ENCODE peak calls at places on chromosome 17, in ten cellular contexts. F is breast epithelium; G is hypothalamus; Y is GM12891; H is amygdala; A is HL-60; D is bronchial epithelial cell; V is effector memory CD4-positive, alpha-beta T cell; L is HCT116; B is mammary epithelial cell. K is an unnamed sample.

GRCh38 chr17:11705111-11705510 is 106.8 kb downstream of the DNAH9 start:
- DNase-seq in B (no peak), D (no peak), G (no peak), L (no peak), H (no peak), F (no peak), V (no peak), Y (no peak), A (no peak), K (no peak)

GRCh38 chr17:66690166-66690565 is 144.8 kb upstream of the CACNG5 start:
- DNase-seq in B (no peak), H (no peak), Y (no peak), F (no peak), A (no peak), D (no peak), G (no peak), V (no peak), L (no peak), K (no peak)

GRCh38 chr17:19744492-19744891 is 3.6 kb downstream of the ALDH3A1 start:
- DNase-seq in H (no peak), B (no peak), G (no peak), V (no peak), L (no peak), A (no peak), D (no peak), F (no peak), Y (no peak), K (no peak)

GRCh38 chr17:61770752-61771533 is 92.4 kb downstream of the BRIP1 start:
- DNase-seq in G (no peak), D (no peak), A (no peak), L (no peak), B (peak), F (no peak), H (no peak), Y (no peak), V (no peak), K (peak)

GRCh38 chr17:72240333-72240732 is 119.5 kb downstream of the SOX9 start:
- DNase-seq in B (no peak), D (no peak), H (no peak), F (no peak), G (no peak), L (no peak), A (no peak), Y (no peak), V (no peak), K (no peak)

GRCh38 chr17:76920364-76921139 is 52.3 kb downstream of the MGAT5B start:
- DNase-seq in D (no peak), Y (no peak), V (no peak), L (no peak), B (no peak), A (no peak), F (no peak), G (no peak), H (no peak), K (no peak)

GRCh38 chr17:69175262-69175811 is 33.6 kb upstream of the ABCA6 start:
- DNase-seq in H (no peak), G (no peak), B (no peak), L (no peak), D (no peak), F (no peak), Y (no peak), V (no peak), A (no peak), K (no peak)

GRCh38 chr17:798246-798645 is 16.1 kb downstream of the MRM3 start:
- DNase-seq in G (no peak), B (no peak), D (no peak), Y (no peak), V (no peak), H (no peak), L (no peak), A (no peak), F (no peak), K (no peak)

K was measured in fibroblast of the aortic adventitia.